ENCODE peak calls at places on chromosomes 6 and 20, in four cellular contexts. X, S, B and W are unnamed samples.

GRCh38 chr20:57473246-57474042 is 51.5 kb downstream of the CTCFL start:
- DNase-seq in X (no peak), S (no peak), B (no peak), W (peak)

GRCh38 chr6:107656381-107656780 is 166.5 kb downstream of the SOBP start:
- DNase-seq in X (no peak), S (no peak), B (peak), W (no peak)

GRCh38 chr6:126174697-126175096 is 165.2 kb upstream of the CENPW start:
- DNase-seq in X (no peak), S (no peak), B (no peak), W (no peak)

GRCh38 chr20:32743237-32744112 is at the start of gene COMMD7:
- DNase-seq in X (peak), S (peak), B (peak), W (peak)

GRCh38 chr20:52410182-52410647 is 218.6 kb upstream of the ZFP64 start:
- DNase-seq in X (no peak), S (no peak), B (peak), W (no peak)

GRCh38 chr20:21240394-21240793 is 62.7 kb upstream of the XRN2 start:
- DNase-seq in X (no peak), S (no peak), B (no peak), W (no peak)

GRCh38 chr6:142929751-142930358 is 15.1 kb downstream of the HIVEP2 start:
- DNase-seq in X (no peak), S (no peak), B (peak), W (no peak)

GRCh38 chr6:5274231-5274630 is 12.9 kb downstream of the FARS2 start:
- DNase-seq in X (no peak), S (no peak), B (no peak), W (no peak)

GRCh38 chr6:133804263-133804662 is 84.7 kb upstream of the TCF21 start:
- DNase-seq in X (no peak), S (no peak), B (peak), W (no peak)

GRCh38 chr20:13054011-13054410 is 45.2 kb downstream of the SPTLC3 start:
- DNase-seq in X (peak), S (no peak), B (no peak), W (no peak)

GRCh38 chr6:139698526-139699182 is 324.2 kb upstream of the CITED2 start:
- DNase-seq in X (no peak), S (no peak), B (no peak), W (no peak)

GRCh38 chr6:106356382-106356781 is 4.1 kb upstream of the CRYBG1 start:
- DNase-seq in X (no peak), S (no peak), B (no peak), W (no peak)

GRCh38 chr20:60693513-60694133 is 558.4 kb upstream of the CDH4 start:
- DNase-seq in X (no peak), S (no peak), B (no peak), W (no peak)

GRCh38 chr6:31631209-31631608 is 10.7 kb downstream of the PRRC2A start:
- DNase-seq in X (no peak), S (no peak), B (no peak), W (no peak)

GRCh38 chr20:58518387-58518786 is 3.2 kb upstream of the APCDD1L start:
- DNase-seq in X (no peak), S (no peak), B (no peak), W (no peak)

GRCh38 chr20:58150772-58151171 is 77.7 kb downstream of the ANKRD60 start:
- DNase-seq in X (no peak), S (no peak), B (no peak), W (no peak)

GRCh38 chr6:116265081-116265829 is 11.4 kb upstream of the TSPYL4 start:
- DNase-seq in X (no peak), S (no peak), B (peak), W (peak)

GRCh38 chr20:49821381-49821780 is 8.8 kb downstream of the SLC9A8 start:
- DNase-seq in X (no peak), S (no peak), B (no peak), W (no peak)

GRCh38 chr6:136930528-136930927 is 8.4 kb downstream of the SLC35D3 start:
- DNase-seq in X (no peak), S (no peak), B (no peak), W (no peak)

GRCh38 chr6:151260191-151260590 is 20.4 kb downstream of the AKAP12 start:
- DNase-seq in X (no peak), S (no peak), B (no peak), W (no peak)

GRCh38 chr6:26158581-26159416 is 71.6 kb downstream of the HFE start:
- DNase-seq in X (no peak), S (peak), B (peak), W (peak)

GRCh38 chr6:40582892-40583291 is 4.3 kb downstream of the LRFN2 start:
- DNase-seq in X (no peak), S (no peak), B (no peak), W (no peak)

GRCh38 chr6:38554700-38555413 is 84.9 kb downstream of the BTBD9 start:
- DNase-seq in X (no peak), S (no peak), B (peak), W (no peak)

GRCh38 chr6:12383448-12383847 is 93.3 kb downstream of the EDN1 start:
- DNase-seq in X (no peak), S (no peak), B (no peak), W (no peak)
- TF ChIP-seq POLR2A in X (no peak), S (no peak), B (no peak), W (no peak)

GRCh38 chr6:29632789-29633531 is at the start of gene GABBR1:
- DNase-seq in X (no peak), S (peak), B (peak), W (peak)
- TF ChIP-seq POLR2A in X (no peak), S (peak), B (no peak), W (no peak)

GRCh38 chr6:43516697-43517502 is at the start of the genes POLR1C and YIPF3:
- DNase-seq in X (peak), S (peak), B (peak), W (peak)
- TF ChIP-seq POLR2A in X (no peak), S (no peak), B (peak), W (peak)

GRCh38 chr20:39070484-39071231 is 108.5 kb downstream of the DHX35 start:
- DNase-seq in X (peak), S (peak), B (peak), W (no peak)
- TF ChIP-seq POLR2A in X (no peak), S (no peak), B (no peak), W (no peak)

GRCh38 chr20:48724891-48725588 is 102.8 kb downstream of the PREX1 start:
- DNase-seq in X (no peak), S (no peak), B (no peak), W (no peak)
- TF ChIP-seq POLR2A in X (no peak), S (no peak), B (no peak), W (no peak)

GRCh38 chr20:38418509-38419204 is 16.5 kb downstream of the SNHG17 start:
- DNase-seq in X (no peak), S (peak), B (peak), W (no peak)
- TF ChIP-seq POLR2A in X (peak), S (no peak), B (no peak), W (no peak)

GRCh38 chr6:43274916-43275597 is 23.0 kb upstream of the SLC22A7 start:
- DNase-seq in X (peak), S (no peak), B (no peak), W (no peak)
- TF ChIP-seq POLR2A in X (no peak), S (no peak), B (no peak), W (no peak)

GRCh38 chr20:409697-410559 is 1.8 kb downstream of the RBCK1 start:
- DNase-seq in X (no peak), S (no peak), B (no peak), W (no peak)

GRCh38 chr20:408843-409696 is 971 bp downstream of the RBCK1 start:
- DNase-seq in X (no peak), S (no peak), B (no peak), W (peak)

GRCh38 chr20:406200-407096 is 1.7 kb upstream of the RBCK1 start:
- DNase-seq in X (no peak), S (no peak), B (no peak), W (no peak)

GRCh38 chr20:407953-408842 is at the start of gene RBCK1:
- DNase-seq in X (peak), S (peak), B (peak), W (peak)

GRCh38 chr20:407097-407952 is 774 bp upstream of the RBCK1 start:
- DNase-seq in X (peak), S (peak), B (peak), W (peak)
- TF ChIP-seq POLR2A in X (peak), S (no peak), B (no peak), W (peak)

GRCh38 chr20:1173698-1174097 is 11.1 kb downstream of the TMEM74B start:
- DNase-seq in X (no peak), S (no peak), B (no peak), W (no peak)
- TF ChIP-seq POLR2A in X (no peak), S (no peak), B (no peak), W (no peak)

GRCh38 chr20:31723282-31724078 is 812 bp upstream of the BCL2L1 start:
- DNase-seq in X (peak), S (peak), B (peak), W (peak)
- TF ChIP-seq POLR2A in X (peak), S (peak), B (peak), W (peak)